ENCODE peak calls at places on chromosomes 3 and 15, in seven cellular contexts. K is A549; E is caudate nucleus; X is NCI-H345; L is activated naive CD8-positive, alpha-beta T cell treated with anti-CD3 and anti-CD28 coated beads, Interleukin-2, amount 50 U/mL, for 24 hours; V is RPMI7951; B is T-helper 2 cell. Y is an unnamed sample.

GRCh38 chr15:67307156-67307555 is 52.6 kb downstream of the IQCH start:
- DNase-seq in K (no peak), E (no peak), X (no peak), L (no peak), V (no peak), B (peak; percentile 76), Y (no peak)

GRCh38 chr3:105827959-105828358 is 40.9 kb downstream of the CBLB start:
- DNase-seq in K (peak; percentile 84), E (no peak), X (no peak), L (no peak), V (peak; percentile 87), B (no peak), Y (peak; percentile 40)

GRCh38 chr15:52162260-52162659 is 28.9 kb downstream of the GNB5 start:
- DNase-seq in K (no peak), E (no peak), X (no peak), L (no peak), V (no peak), B (no peak), Y (no peak)

GRCh38 chr3:169334994-169335393 is 328.5 kb downstream of the MECOM start:
- DNase-seq in K (no peak), E (no peak), X (no peak), L (no peak), V (no peak), B (no peak), Y (no peak)

GRCh38 chr15:41256577-41257038 is 25.5 kb downstream of the CHP1 start:
- DNase-seq in K (peak; percentile 91), E (no peak), X (no peak), L (no peak), V (no peak), B (no peak), Y (no peak)

GRCh38 chr15:77630956-77631789 is 1.5 kb downstream of the LINGO1 start:
- DNase-seq in K (peak; percentile 25), E (peak; percentile 45), X (no peak), L (no peak), V (no peak), B (no peak), Y (no peak)

GRCh38 chr3:141942006-141942405 is 65.6 kb downstream of the ATP1B3 start:
- DNase-seq in K (no peak), E (no peak), X (no peak), L (no peak), V (no peak), B (no peak), Y (no peak)

GRCh38 chr3:149657458-149657795 is 398 bp downstream of the WWTR1 start:
- DNase-seq in K (peak; percentile 65), E (no peak), X (no peak), L (no peak), V (peak; percentile 63), B (no peak), Y (no peak)

GRCh38 chr15:66907826-66908502 is 157.4 kb upstream of the SMAD3 start:
- DNase-seq in K (no peak), E (no peak), X (no peak), L (no peak), V (no peak), B (no peak), Y (no peak)

GRCh38 chr15:99105516-99106341 is 849 bp downstream of the SYNM start:
- DNase-seq in K (peak; percentile 81), E (peak; percentile 29), X (peak; percentile 61), L (peak; percentile 23), V (peak; percentile 74), B (peak; percentile 68), Y (no peak)

GRCh38 chr3:195062866-195063540 is 208.0 kb downstream of the XXYLT1 start:
- DNase-seq in K (no peak), E (no peak), X (no peak), L (no peak), V (no peak), B (no peak), Y (no peak)

GRCh38 chr15:66115568-66116206 is 137.9 kb downstream of the MEGF11 start:
- DNase-seq in K (no peak), E (no peak), X (no peak), L (no peak), V (no peak), B (peak; percentile 19), Y (no peak)

GRCh38 chr3:46162975-46163550 is 45.0 kb downstream of the CCR1 start:
- DNase-seq in K (no peak), E (no peak), X (no peak), L (no peak), V (peak; percentile 84), B (no peak), Y (no peak)

GRCh38 chr3:39905788-39906187 is 96.4 kb downstream of the MYRIP start:
- DNase-seq in K (no peak), E (no peak), X (no peak), L (no peak), V (no peak), B (no peak), Y (no peak)

GRCh38 chr3:153704115-153704514 is 417.1 kb upstream of the ARHGEF26 start:
- DNase-seq in K (no peak), E (no peak), X (no peak), L (no peak), V (no peak), B (no peak), Y (no peak)

GRCh38 chr3:109018828-109019227 is 65.1 kb upstream of the GUCA1C start:
- DNase-seq in K (peak; percentile 18), E (no peak), X (no peak), L (no peak), V (peak; percentile 29), B (no peak), Y (peak; percentile 7)

GRCh38 chr15:80177151-80177550 is 24.4 kb downstream of the FAH start:
- DNase-seq in K (no peak), E (no peak), X (no peak), L (no peak), V (no peak), B (no peak), Y (no peak)

GRCh38 chr3:43162573-43163084 is 56.8 kb upstream of the POMGNT2 start:
- DNase-seq in K (no peak), E (no peak), X (no peak), L (no peak), V (no peak), B (peak; percentile 80), Y (no peak)

GRCh38 chr15:72787521-72787920 is 4.0 kb upstream of the ADPGK start:
- DNase-seq in K (no peak), E (no peak), X (no peak), L (no peak), V (no peak), B (no peak), Y (no peak)

GRCh38 chr15:69973102-69973714 is 124.5 kb downstream of the TLE3 start:
- DNase-seq in K (peak; percentile 50), E (no peak), X (no peak), L (peak; percentile 23), V (peak; percentile 69), B (peak; percentile 48), Y (no peak)